ENCODE peak calls at places on chromosome 12, in six cellular contexts. R is tibial artery, H is uterus, O is HL-60, D is kidney, M is WERI-Rb-1. J is an unnamed sample.

GRCh38 chr12:120121766-120122293 is 5.3 kb upstream of the RAB35 start:
- DNase-seq in M (no peak), H (no peak), R (no peak), D (no peak), O (no peak), J (no peak)

GRCh38 chr12:127383281-127383680 is 883.7 kb upstream of the TMEM132C start:
- DNase-seq in R (no peak), M (no peak), D (no peak), O (no peak), H (no peak), J (no peak)

GRCh38 chr12:67524861-67525499 is 123.6 kb upstream of the DYRK2 start:
- DNase-seq in M (no peak), D (no peak), O (no peak), R (no peak), H (no peak), J (no peak)

GRCh38 chr12:132352896-132353800 is 23.8 kb upstream of the GALNT9 start:
- DNase-seq in R (no peak), O (no peak), M (peak; percentile 81), D (peak; percentile 72), H (no peak), J (peak; percentile 7)

GRCh38 chr12:130572553-130572952 is 143.5 kb downstream of the RIMBP2 start:
- DNase-seq in M (no peak), H (no peak), R (no peak), D (no peak), O (no peak), J (no peak)

GRCh38 chr12:26614217-26614616 is 218.8 kb downstream of the ITPR2 start:
- DNase-seq in O (peak; percentile 3), D (no peak), M (peak; percentile 31), R (no peak), H (no peak), J (no peak)

GRCh38 chr12:25615119-25615518 is 62.0 kb upstream of the LMNTD1 start:
- DNase-seq in M (no peak), O (no peak), R (no peak), D (no peak), H (no peak), J (no peak)

GRCh38 chr12:12788131-12788530 is 2.7 kb downstream of the APOLD1 start:
- DNase-seq in D (no peak), R (no peak), M (no peak), O (no peak), H (peak; percentile 35), J (no peak)

GRCh38 chr12:116954700-116955381 is 44.1 kb downstream of the FBXW8 start:
- DNase-seq in R (peak; percentile 78), D (peak; percentile 74), M (no peak), O (no peak), H (no peak), J (no peak)

GRCh38 chr12:121637231-121637914 is 11.0 kb downstream of the ORAI1 start:
- DNase-seq in H (no peak), D (peak; percentile 77), O (no peak), M (no peak), R (no peak), J (peak; percentile 66)

GRCh38 chr12:646303-647038 is 16.8 kb downstream of the NINJ2 start:
- DNase-seq in M (no peak), O (no peak), H (peak; percentile 61), D (no peak), R (peak; percentile 85), J (peak; percentile 66)

GRCh38 chr12:10115311-10115710 is 14.7 kb downstream of the CLEC7A start:
- DNase-seq in O (no peak), D (no peak), M (no peak), H (no peak), R (no peak), J (no peak)

GRCh38 chr12:94725375-94726168 is 75.2 kb upstream of the TMCC3 start:
- DNase-seq in R (no peak), M (no peak), D (no peak), H (peak; percentile 38), O (peak; percentile 29), J (no peak)

GRCh38 chr12:132623072-132623869 is 4.7 kb downstream of the P2RX2 start:
- DNase-seq in D (peak; percentile 66), R (no peak), O (no peak), M (no peak), H (no peak), J (no peak)

GRCh38 chr12:49741882-49742620 is 694 bp downstream of the TMBIM6 start:
- DNase-seq in M (peak; percentile 72), D (peak; percentile 97), O (peak; percentile 76), H (peak; percentile 75), R (peak; percentile 92), J (peak; percentile 95)

GRCh38 chr12:42589465-42590323 is at the start of gene PRICKLE1:
- DNase-seq in M (peak; percentile 39), O (peak; percentile 41), H (peak; percentile 30), D (peak; percentile 79), R (no peak), J (peak; percentile 72)

GRCh38 chr12:68157295-68157871 is 2.2 kb downstream of the IFNG start:
- DNase-seq in R (no peak), D (no peak), H (no peak), O (no peak), M (no peak), J (no peak)

GRCh38 chr12:59472273-59472672 is 123.6 kb upstream of the SLC16A7 start:
- DNase-seq in O (peak; percentile 26), H (no peak), R (no peak), M (no peak), D (no peak), J (no peak)

GRCh38 chr12:110165540-110166159 is 41.5 kb downstream of the IFT81 start:
- DNase-seq in H (no peak), R (no peak), M (no peak), O (no peak), D (no peak), J (no peak)

GRCh38 chr12:106814649-106815048 is 40.2 kb downstream of the RIC8B start:
- DNase-seq in D (no peak), H (no peak), M (no peak), O (no peak), R (no peak), J (no peak)

GRCh38 chr12:41242613-41243012 is 54.5 kb downstream of the PDZRN4 start:
- DNase-seq in H (no peak), O (no peak), D (no peak), M (no peak), R (no peak), J (no peak)

GRCh38 chr12:111069886-111070285 is 149.5 kb upstream of the MYL2 start:
- DNase-seq in R (no peak), H (no peak), O (no peak), M (no peak), D (no peak), J (no peak)

GRCh38 chr12:132483612-132484011 is 6.3 kb upstream of the FBRSL1 start:
- DNase-seq in D (peak; percentile 63), M (no peak), O (no peak), R (no peak), H (no peak), J (peak; percentile 8)

DNA sequence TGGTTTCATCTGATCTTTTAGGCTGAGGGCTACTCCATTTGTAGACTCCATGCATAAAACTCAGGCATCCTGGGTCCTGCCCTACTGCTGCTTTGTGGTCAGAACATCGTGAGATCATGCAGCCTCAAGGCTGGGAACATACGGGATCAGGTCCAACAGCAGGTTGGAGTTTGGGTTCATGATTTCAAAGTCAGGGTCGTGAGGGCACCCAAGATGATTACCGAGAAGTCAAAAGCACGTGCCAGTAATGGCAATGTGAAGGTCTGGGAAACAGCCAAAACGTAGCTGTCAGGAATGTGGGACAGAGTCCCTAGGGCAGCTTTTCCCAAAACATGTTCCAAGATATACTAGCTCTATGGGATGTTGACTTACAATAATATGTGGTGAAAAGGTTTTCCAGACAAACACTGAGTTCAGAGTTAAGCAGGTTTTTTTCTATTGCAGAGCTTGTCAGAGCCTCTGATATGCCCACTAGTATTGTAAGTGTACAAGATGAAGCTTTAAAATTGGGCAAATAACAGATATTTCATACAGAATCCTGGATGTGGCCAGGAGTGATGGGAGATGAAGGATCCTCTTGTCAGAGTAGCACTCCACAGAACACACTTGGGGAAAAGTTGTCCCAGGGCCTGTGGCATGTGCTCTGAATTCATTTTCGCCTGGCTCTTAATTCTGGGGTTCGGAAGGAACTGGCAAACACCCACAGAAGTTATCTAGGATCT is 130.2 kb upstream of the DNM1L start:
- DNase-seq in D (no peak), R (peak; percentile 76), H (peak; percentile 20), O (no peak), M (no peak), J (peak; percentile 28)
- H3K27ac ChIP-seq in D (peak overlapping the region; percentile 58), R (peak overlapping the region; percentile 75), H (peak overlapping the region; percentile 51), O (no peak overlapping the region), M (no peak overlapping the region), J (peak overlapping the region; percentile 73)

DNA sequence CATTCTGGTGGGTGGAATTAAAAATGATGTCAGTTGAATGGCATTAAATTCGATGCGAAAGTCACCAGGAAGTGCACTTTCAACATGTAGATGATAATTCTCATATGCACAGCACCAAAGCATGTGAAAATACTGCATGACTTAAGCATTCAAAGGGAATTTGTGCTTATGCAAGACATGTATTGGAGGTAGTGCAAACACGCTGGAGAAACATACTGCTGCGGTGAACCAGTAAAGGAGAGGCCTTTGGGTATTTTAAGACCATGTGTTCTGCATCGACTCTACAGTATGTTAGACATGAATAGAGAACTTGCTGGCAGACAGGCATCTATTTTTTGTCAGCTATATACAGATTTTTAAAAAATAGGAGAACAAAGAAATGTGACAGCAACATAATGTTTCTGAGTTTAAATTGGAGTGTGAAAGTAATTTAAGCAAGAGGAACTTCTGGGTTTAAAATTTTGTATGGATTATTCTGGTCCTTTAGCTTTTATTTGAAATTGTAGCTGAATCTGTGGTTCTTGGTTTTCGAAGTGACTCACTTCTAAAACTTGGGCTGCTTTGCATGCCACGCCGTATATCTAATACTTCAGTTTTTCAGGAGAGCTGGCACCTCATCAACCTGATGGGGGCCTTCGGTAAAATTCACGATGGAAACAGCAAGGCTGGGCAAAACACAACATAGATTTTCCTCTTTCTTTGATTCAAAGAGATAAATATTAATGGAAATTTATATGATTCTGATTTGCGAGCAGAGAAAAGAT is 408.7 kb downstream of the APAF1 start:
- DNase-seq in M (no peak), O (no peak), D (no peak), R (no peak), H (no peak), J (no peak)
- H3K4me3 ChIP-seq in M (no peak overlapping the region), O (no peak overlapping the region), D (no peak overlapping the region), R (no peak overlapping the region), H (no peak overlapping the region), J (no peak overlapping the region)

DNA sequence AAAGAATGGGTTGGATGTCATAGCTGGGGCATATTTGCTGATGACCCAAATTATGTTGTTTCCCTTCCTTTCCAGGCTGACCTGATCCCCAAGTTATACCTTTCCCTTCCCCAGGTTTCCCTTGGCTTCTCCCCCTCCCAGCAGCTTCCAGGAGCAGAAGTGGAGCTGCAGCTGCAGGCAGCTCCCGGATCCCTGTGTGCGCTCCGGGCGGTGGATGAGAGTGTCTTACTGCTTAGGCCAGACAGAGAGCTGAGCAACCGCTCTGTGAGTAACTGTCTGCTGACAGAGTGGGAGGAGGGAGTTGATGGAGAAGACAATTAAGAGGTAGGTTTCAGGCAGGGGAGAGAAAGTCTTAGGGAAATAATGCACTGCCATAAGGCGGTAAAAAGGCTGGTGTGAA is 25.0 kb downstream of the A2ML1 start:
- DNase-seq in O (no peak), D (no peak), R (no peak), M (no peak), H (no peak), J (no peak)
- H3K27ac ChIP-seq in O (no peak overlapping the region), D (no peak overlapping the region), R (no peak overlapping the region), M (no peak overlapping the region), H (no peak overlapping the region), J (no peak overlapping the region)

DNA sequence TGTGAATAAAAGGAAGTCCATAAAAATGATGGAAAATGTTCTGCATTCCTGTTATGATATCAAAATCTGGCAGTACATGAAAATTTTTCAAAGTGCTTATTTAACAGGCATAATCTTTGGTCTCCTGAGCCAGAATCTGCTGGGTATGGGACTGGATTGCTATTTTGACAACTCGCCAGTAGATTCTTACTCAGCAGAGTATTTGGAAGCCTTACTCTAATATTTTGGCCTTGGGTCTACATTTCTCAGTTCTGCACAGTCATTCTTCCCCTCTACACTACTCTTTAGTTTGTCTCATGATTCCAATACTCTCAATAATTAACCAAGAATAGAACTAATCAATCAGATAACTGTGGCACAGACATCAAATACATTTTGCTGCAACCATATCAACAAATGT is 1.1 kb upstream of the SLCO1B1 start:
- DNase-seq in D (no peak), R (no peak), H (no peak), M (no peak), O (no peak), J (no peak)
- H3K4me3 ChIP-seq in D (no peak overlapping the region), R (no peak overlapping the region), H (no peak overlapping the region), M (no peak overlapping the region), O (no peak overlapping the region), J (no peak overlapping the region)

J was measured in psoas muscle.